ENCODE peak calls at places on chromosomes 3 and 15, in six cellular contexts. V, X, W, G, F and Q are unnamed samples.

GRCh38 chr15:84778194-84778593 is 29.8 kb downstream of the ZNF592 start:
- DNase-seq in G (no peak), X (no peak), W (no peak), V (no peak), F (no peak), Q (no peak)

GRCh38 chr3:32078085-32078634 is 28.3 kb upstream of the GPD1L start:
- DNase-seq in W (no peak), F (no peak), G (no peak), V (no peak), X (no peak), Q (no peak)

GRCh38 chr3:41579861-41580260 is 380.6 kb downstream of the CTNNB1 start:
- DNase-seq in X (no peak), W (no peak), G (no peak), V (no peak), F (peak), Q (peak)

GRCh38 chr3:192866804-192867203 is 50.9 kb downstream of the MB21D2 start:
- DNase-seq in G (no peak), F (no peak), W (no peak), V (no peak), X (no peak), Q (no peak)

GRCh38 chr3:69741057-69741830 is 2.0 kb downstream of the MITF start:
- DNase-seq in G (no peak), F (no peak), V (no peak), W (no peak), X (no peak), Q (no peak)

GRCh38 chr3:36649078-36649477 is 115.3 kb downstream of the DCLK3 start:
- DNase-seq in F (no peak), W (no peak), G (no peak), V (no peak), X (no peak), Q (no peak)

GRCh38 chr15:73632670-73633058 is 525 bp downstream of the NPTN start:
- DNase-seq in G (no peak), W (no peak), X (no peak), F (no peak), V (no peak), Q (no peak)

GRCh38 chr3:127779747-127780146 is 42.6 kb downstream of the MGLL start:
- DNase-seq in F (no peak), V (no peak), G (peak), X (no peak), W (no peak), Q (peak)

GRCh38 chr15:57496946-57497944 is 94.5 kb upstream of the MYZAP start:
- DNase-seq in W (no peak), G (no peak), F (no peak), X (peak), V (no peak), Q (no peak)

GRCh38 chr3:112751564-112751963 is 95.1 kb downstream of the CD200R1L start:
- DNase-seq in W (no peak), X (no peak), G (no peak), F (no peak), V (no peak), Q (no peak)

GRCh38 chr3:10999516-10999915 is 7.0 kb downstream of the SLC6A1 start:
- DNase-seq in F (no peak), W (no peak), X (no peak), G (no peak), V (no peak), Q (no peak)

GRCh38 chr15:68528891-68529290 is 49.9 kb upstream of the CORO2B start:
- DNase-seq in X (no peak), W (no peak), G (peak), F (no peak), V (no peak), Q (no peak)

GRCh38 chr3:48247401-48247807 is 6.5 kb downstream of the ZNF589 start:
- DNase-seq in G (peak), F (no peak), V (no peak), X (no peak), W (no peak), Q (no peak)

GRCh38 chr3:119580148-119580760 is 962 bp downstream of the ADPRH start:
- DNase-seq in V (no peak), G (no peak), F (no peak), X (peak), W (no peak), Q (no peak)

GRCh38 chr3:58074997-58075396 is 66.8 kb downstream of the FLNB start:
- DNase-seq in G (no peak), X (no peak), F (peak), V (peak), W (no peak), Q (no peak)

GRCh38 chr15:101038327-101039003 is 119.3 kb downstream of the LRRK1 start:
- DNase-seq in X (no peak), F (no peak), G (no peak), V (no peak), W (no peak), Q (no peak)

GRCh38 chr3:155079795-155080546 is at the start of gene MME:
- DNase-seq in X (peak), F (peak), G (no peak), W (no peak), V (no peak), Q (peak)

GRCh38 chr3:184523825-184524615 is 37.6 kb upstream of the EPHB3 start:
- DNase-seq in F (no peak), W (no peak), X (no peak), G (peak), V (no peak), Q (no peak)

GRCh38 chr3:166123576-166123975 is 286.4 kb upstream of the BCHE start:
- DNase-seq in G (peak), W (no peak), V (no peak), F (no peak), X (no peak), Q (no peak)

GRCh38 chr3:194336601-194337355 is 14.3 kb downstream of the CPN2 start:
- DNase-seq in X (no peak), V (no peak), W (no peak), G (no peak), F (no peak), Q (no peak)

GRCh38 chr3:49868951-49869454 is 703 bp downstream of the CAMKV start:
- DNase-seq in G (no peak), X (no peak), F (peak), W (no peak), V (no peak), Q (no peak)

GRCh38 chr15:100890850-100891249 is 11.2 kb downstream of the ALDH1A3 start:
- DNase-seq in G (no peak), V (no peak), X (no peak), F (no peak), W (no peak), Q (no peak)

GRCh38 chr3:187729598-187729997 is 15.7 kb downstream of the BCL6 start:
- DNase-seq in W (no peak), X (no peak), G (no peak), F (no peak), V (no peak), Q (no peak)

GRCh38 chr3:112302881-112303761 is 9.1 kb upstream of the SLC9C1 start:
- DNase-seq in W (no peak), X (no peak), F (no peak), G (no peak), V (no peak), Q (peak)

GRCh38 chr15:74917676-74918075 is 11.0 kb upstream of the FAM219B start:
- DNase-seq in F (no peak), V (no peak), G (no peak), X (no peak), W (no peak), Q (no peak)

GRCh38 chr15:28117591-28117990 is 18.5 kb upstream of the OCA2 start:
- DNase-seq in V (no peak), F (no peak), G (no peak), X (no peak), W (no peak), Q (no peak)

GRCh38 chr3:190865419-190865818 is 2.9 kb upstream of the GMNC start:
- DNase-seq in W (no peak), X (no peak), V (no peak), F (no peak), G (no peak), Q (no peak)

GRCh38 chr15:49101536-49101935 is 53.9 kb downstream of the COPS2 start:
- DNase-seq in X (no peak), V (no peak), F (no peak), G (no peak), W (no peak), Q (no peak)

GRCh38 chr3:160697628-160698382 is 20.8 kb downstream of the ARL14 start:
- DNase-seq in V (no peak), X (no peak), F (no peak), W (no peak), G (no peak), Q (no peak)

GRCh38 chr3:160049570-160049969 is 60.9 kb downstream of the IL12A start:
- DNase-seq in X (no peak), W (no peak), V (no peak), G (no peak), F (no peak), Q (no peak)